ENCODE peak calls at places on chromosomes 3 and 15, in five cellular contexts. C is A549, M is GM12878, N is HepG2, B is K562. X is an unnamed sample.

GRCh38 chr3:129616291-129616690 is 9.8 kb upstream of the PLXND1 start:
- DNase-seq in C (no peak), M (no peak), N (no peak), B (no peak), X (no peak)

GRCh38 chr3:135667061-135667460 is 298.5 kb upstream of the PPP2R3A start:
- DNase-seq in M (no peak), N (no peak), C (no peak), B (no peak), X (no peak)

GRCh38 chr3:45084820-45085816 is 59.0 kb downstream of the CLEC3B start:
- DNase-seq in N (peak; percentile 16), C (no peak), M (no peak), B (no peak), X (no peak)

GRCh38 chr15:100330629-100331215 is 11.1 kb downstream of the ADAMTS17 start:
- DNase-seq in C (no peak), N (no peak), M (no peak), B (no peak), X (no peak)

GRCh38 chr15:65996901-65997300 is 127.6 kb downstream of the RAB11A start:
- DNase-seq in C (no peak), N (no peak), B (no peak), M (no peak), X (no peak)

GRCh38 chr15:40909662-40910625 is 15.7 kb downstream of the VPS18 start:
- DNase-seq in C (no peak), N (peak; percentile 75), M (no peak), B (no peak), X (no peak)

GRCh38 chr3:63679181-63679580 is 26.7 kb downstream of the SNTN start:
- DNase-seq in N (no peak), M (no peak), B (no peak), C (no peak), X (no peak)

GRCh38 chr3:197792019-197792647 is 1.1 kb downstream of the LRCH3 start:
- DNase-seq in N (no peak), M (no peak), C (no peak), B (no peak), X (no peak)

GRCh38 chr3:102536479-102536878 is 101.7 kb downstream of the ZPLD1 start:
- DNase-seq in N (peak; percentile 16), M (no peak), C (peak; percentile 40), B (no peak), X (peak; percentile 64)

GRCh38 chr15:40414816-40415215 is 9.2 kb downstream of the IVD start:
- DNase-seq in C (no peak), N (no peak), M (no peak), B (no peak), X (no peak)

GRCh38 chr3:111669926-111670630 is 74.9 kb upstream of the ZBED2 start:
- DNase-seq in M (no peak), B (no peak), N (no peak), C (no peak), X (no peak)

GRCh38 chr3:168094877-168095610 is 680 bp downstream of the GOLIM4 start:
- DNase-seq in C (peak; percentile 71), N (peak; percentile 75), M (peak; percentile 30), B (peak; percentile 68), X (peak; percentile 81)

GRCh38 chr15:69414702-69415161 is 583 bp downstream of the KIF23 start:
- DNase-seq in N (peak; percentile 74), M (no peak), B (peak; percentile 59), C (peak; percentile 83), X (peak; percentile 75)

GRCh38 chr3:120289636-120290035 is 4.6 kb upstream of the GPR156 start:
- DNase-seq in B (no peak), N (no peak), C (no peak), M (no peak), X (no peak)

GRCh38 chr3:147267431-147267830 is 138.9 kb downstream of the ZIC4 start:
- DNase-seq in B (no peak), N (no peak), C (no peak), M (no peak), X (no peak)

GRCh38 chr3:4681301-4681700 is 188.2 kb downstream of the ITPR1 start:
- DNase-seq in N (no peak), B (no peak), M (no peak), C (no peak), X (no peak)

GRCh38 chr3:117788499-117788898 is 1078.9 kb downstream of the TUSC7 start:
- DNase-seq in M (no peak), C (no peak), B (no peak), N (no peak), X (no peak)

GRCh38 chr3:5038243-5038642 is 59.0 kb downstream of the BHLHE40 start:
- DNase-seq in M (no peak), B (no peak), C (no peak), N (no peak), X (no peak)

GRCh38 chr3:72590732-72591192 is 257.5 kb downstream of the SHQ1 start:
- DNase-seq in M (no peak), B (no peak), C (no peak), N (peak; percentile 93), X (peak; percentile 57)

GRCh38 chr15:48479751-48480150 is 148.5 kb downstream of the DUT start:
- DNase-seq in B (no peak), C (no peak), M (no peak), N (no peak), X (no peak)

GRCh38 chr3:159645874-159646273 is 342.8 kb upstream of the IL12A start:
- DNase-seq in M (no peak), B (no peak), N (no peak), C (no peak), X (no peak)

GRCh38 chr15:88745075-88745474 is 58.2 kb upstream of the ACAN start:
- DNase-seq in C (no peak), B (no peak), N (no peak), M (no peak), X (no peak)

GRCh38 chr15:80801891-80802680 is 22.9 kb downstream of the CEMIP start:
- DNase-seq in C (no peak), N (no peak), M (no peak), B (no peak), X (no peak)

GRCh38 chr15:80796424-80796823 is 17.3 kb downstream of the CEMIP start:
- DNase-seq in C (no peak), N (no peak), M (no peak), B (no peak), X (no peak)

GRCh38 chr15:80803580-80804525 is 24.7 kb downstream of the CEMIP start:
- DNase-seq in B (no peak), C (no peak), M (no peak), N (no peak), X (no peak)

GRCh38 chr15:80800067-80800466 is 20.9 kb downstream of the CEMIP start:
- DNase-seq in M (no peak), N (no peak), C (no peak), B (no peak), X (no peak)

GRCh38 chr15:80798911-80799310 is 19.7 kb downstream of the CEMIP start:
- DNase-seq in M (no peak), C (no peak), B (no peak), N (no peak), X (no peak)
- TF ChIP-seq JUNB in M (no peak), C (no peak), B (no peak), N (no peak), X (no peak)

GRCh38 chr3:11641316-11641682 is 2.4 kb downstream of the VGLL4 start:
- DNase-seq in N (no peak), B (no peak), M (no peak), C (no peak), X (no peak)

GRCh38 chr3:11641683-11642407 is 1.9 kb downstream of the VGLL4 start:
- DNase-seq in B (peak; percentile 45), C (no peak), N (no peak), M (no peak), X (peak; percentile 51)

GRCh38 chr3:11640009-11640673 is 3.6 kb downstream of the VGLL4 start:
- DNase-seq in B (no peak), M (no peak), N (no peak), C (no peak), X (no peak)

GRCh38 chr3:11643212-11644087 is at the start of gene VGLL4:
- DNase-seq in C (peak; percentile 83), N (peak; percentile 80), M (no peak), B (peak; percentile 78), X (peak; percentile 92)

GRCh38 chr3:11642455-11643162 is 1.1 kb downstream of the VGLL4 start:
- DNase-seq in M (peak; percentile 73), N (peak; percentile 70), B (peak; percentile 76), C (peak; percentile 73), X (peak; percentile 68)
- H3K4me1 ChIP-seq in M (peaks cover 6% of the 10 kb centered on the region), N (peaks cover 37% of the 10 kb centered on the region), B (peaks cover 15% of the 10 kb centered on the region), C (peaks cover 21% of the 10 kb centered on the region), X (peaks cover 15% of the 10 kb centered on the region)

DNA sequence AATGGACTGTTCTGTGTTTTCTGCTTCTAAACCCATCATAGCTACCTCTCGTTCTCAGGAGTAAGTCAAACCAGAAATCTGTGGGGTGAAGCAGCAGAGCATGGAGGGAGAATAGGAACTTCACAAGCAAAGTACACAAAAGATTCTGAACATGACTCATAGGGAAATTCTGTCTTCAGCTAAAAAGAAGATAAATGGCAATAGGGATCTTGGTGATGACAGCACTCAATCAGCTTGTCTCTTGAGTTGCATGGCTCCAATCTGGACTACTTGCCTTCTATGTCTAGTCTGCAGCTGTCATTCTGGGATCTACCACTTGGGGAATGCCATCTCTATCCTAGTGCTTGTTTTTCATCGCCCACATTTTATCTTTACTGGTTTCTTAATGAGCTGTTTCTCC is 13.5 kb upstream of the GRAMD1C start:
- DNase-seq in C (peak; percentile 42), N (no peak), M (peak; percentile 86), B (peak; percentile 10), X (peak; percentile 47)
- TF ChIP-seq JUNB in C (no peak), N (no peak), M (peak; percentile 90), B (no peak), X (no peak)

GRCh38 chr3:152352559-152352958 is 83.8 kb downstream of the MBNL1 start:
- DNase-seq in C (no peak), B (no peak), M (no peak), N (no peak), X (peak; percentile 24)

GRCh38 chr3:152357587-152357986 is 88.9 kb downstream of the MBNL1 start:
- DNase-seq in M (no peak), N (no peak), C (no peak), B (no peak), X (no peak)

GRCh38 chr3:152353578-152353977 is 84.8 kb downstream of the MBNL1 start:
- DNase-seq in M (no peak), C (no peak), B (no peak), N (no peak), X (no peak)

GRCh38 chr3:152356870-152357276 is 88.1 kb downstream of the MBNL1 start:
- DNase-seq in M (peak; percentile 61), N (no peak), B (no peak), C (no peak), X (no peak)

DNA sequence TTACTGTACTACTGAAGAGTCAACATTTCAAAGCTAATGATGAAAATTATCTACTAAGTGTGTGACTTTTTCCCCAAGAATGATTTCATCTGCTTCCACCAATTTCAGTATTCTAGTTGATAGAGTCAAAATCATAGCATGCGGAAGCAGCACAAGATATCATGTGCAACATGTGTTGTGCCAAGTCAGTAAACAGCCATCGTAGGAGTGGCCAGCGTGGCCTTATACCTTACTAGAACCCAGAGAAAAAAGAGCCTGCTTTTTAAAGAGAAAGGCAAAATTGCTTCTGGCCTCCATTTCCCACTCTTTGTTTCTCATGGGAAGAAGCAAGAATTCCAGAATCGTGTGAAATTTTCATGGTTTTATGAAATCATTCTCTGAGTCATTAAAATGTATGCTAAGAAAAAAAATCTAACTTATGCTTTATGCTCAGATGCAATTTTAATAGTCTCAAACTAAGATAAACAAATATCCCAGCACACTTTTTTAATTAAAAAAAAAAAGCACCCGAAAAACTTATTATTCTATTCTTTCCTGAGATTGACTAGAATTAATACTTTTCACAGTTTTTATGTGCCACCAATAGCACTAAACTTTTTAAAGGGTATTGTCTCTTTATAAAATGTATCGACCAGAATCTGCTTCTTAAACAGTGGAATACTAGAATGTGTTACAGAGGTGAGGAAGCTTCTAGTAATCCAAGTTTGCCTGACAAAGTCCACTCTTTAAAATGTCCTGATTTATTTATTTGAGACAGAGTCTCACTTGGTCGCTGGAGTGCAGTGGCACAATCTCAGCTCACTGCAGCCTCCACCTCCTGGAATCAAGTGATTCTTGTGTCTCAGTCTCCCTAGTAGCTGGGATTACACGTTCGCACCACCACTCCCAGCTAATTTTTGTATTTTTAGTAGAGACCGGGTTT is 87.3 kb downstream of the MBNL1 start:
- DNase-seq in M (no peak), N (no peak), C (no peak), B (no peak), X (no peak)
- H3K4me1 ChIP-seq in M (peaks cover 14% of the 10 kb centered on the region), N (no peaks in the 10 kb centered on the region), C (peaks cover 49% of the 10 kb centered on the region), B (no peaks in the 10 kb centered on the region), X (peaks cover 6% of the 10 kb centered on the region)

X was measured in GM23338.